ENCODE peak calls at places on chromosome 17, in seven cellular contexts. One of them, this sample, is unnamed.

GRCh38 chr17:16286009-16286946 is 67.0 kb downstream of the CENPV start:
- DNase-seq in upper lobe of right lung: peak
- DNase-seq in SK-N-SH: peak
- DNase-seq in cardiac fibroblast: peak
- DNase-seq in endodermal cell: peak
- DNase-seq in lung: peak
- DNase-seq in tibial nerve: peak
- DNase-seq in this sample: peak

GRCh38 chr17:81487487-81488275 is 24.9 kb downstream of the ACTG1 start:
- DNase-seq in SK-N-SH: peak
- DNase-seq in tibial nerve: peak
- DNase-seq in endodermal cell: peak
- DNase-seq in lung: peak
- DNase-seq in cardiac fibroblast: peak
- DNase-seq in upper lobe of right lung: peak
- DNase-seq in this sample: peak

GRCh38 chr17:68314916-68315535 is 23.7 kb downstream of the ARSG start:
- DNase-seq in lung: peak
- DNase-seq in cardiac fibroblast: peak
- DNase-seq in upper lobe of right lung: no peak
- DNase-seq in endodermal cell: no peak
- DNase-seq in tibial nerve: peak
- DNase-seq in SK-N-SH: no peak
- DNase-seq in this sample: no peak

GRCh38 chr17:8555062-8555461 is 75.5 kb downstream of the MYH10 start:
- DNase-seq in SK-N-SH: no peak
- DNase-seq in endodermal cell: no peak
- DNase-seq in upper lobe of right lung: no peak
- DNase-seq in tibial nerve: no peak
- DNase-seq in cardiac fibroblast: peak
- DNase-seq in lung: no peak
- DNase-seq in this sample: no peak

GRCh38 chr17:57983446-57983845 is 4.6 kb downstream of the VEZF1 start:
- DNase-seq in lung: no peak
- DNase-seq in upper lobe of right lung: no peak
- DNase-seq in endodermal cell: no peak
- DNase-seq in cardiac fibroblast: no peak
- DNase-seq in SK-N-SH: no peak
- DNase-seq in tibial nerve: no peak
- DNase-seq in this sample: no peak

GRCh38 chr17:8506145-8506544 is 70.5 kb downstream of the NDEL1 start:
- DNase-seq in tibial nerve: no peak
- DNase-seq in endodermal cell: no peak
- DNase-seq in cardiac fibroblast: no peak
- DNase-seq in SK-N-SH: no peak
- DNase-seq in upper lobe of right lung: peak
- DNase-seq in lung: no peak
- DNase-seq in this sample: no peak

GRCh38 chr17:50241431-50241830 is 32.8 kb upstream of the TMEM92 start:
- DNase-seq in SK-N-SH: no peak
- DNase-seq in cardiac fibroblast: no peak
- DNase-seq in lung: no peak
- DNase-seq in tibial nerve: no peak
- DNase-seq in endodermal cell: no peak
- DNase-seq in upper lobe of right lung: no peak
- DNase-seq in this sample: no peak

GRCh38 chr17:49162866-49163265 is 30.3 kb downstream of the B4GALNT2 start:
- DNase-seq in upper lobe of right lung: no peak
- DNase-seq in SK-N-SH: no peak
- DNase-seq in cardiac fibroblast: no peak
- DNase-seq in tibial nerve: no peak
- DNase-seq in endodermal cell: no peak
- DNase-seq in lung: no peak
- DNase-seq in this sample: no peak

GRCh38 chr17:55601874-55602364 is 90.7 kb upstream of the SMIM36 start:
- DNase-seq in tibial nerve: no peak
- DNase-seq in upper lobe of right lung: no peak
- DNase-seq in cardiac fibroblast: peak
- DNase-seq in lung: no peak
- DNase-seq in SK-N-SH: peak
- DNase-seq in endodermal cell: peak
- DNase-seq in this sample: peak

GRCh38 chr17:51365090-51365489 is 104.7 kb downstream of the UTP18 start:
- DNase-seq in upper lobe of right lung: no peak
- DNase-seq in cardiac fibroblast: peak
- DNase-seq in SK-N-SH: no peak
- DNase-seq in tibial nerve: no peak
- DNase-seq in lung: no peak
- DNase-seq in endodermal cell: no peak
- DNase-seq in this sample: no peak

GRCh38 chr17:50660042-50660886 is 25.6 kb downstream of the ABCC3 start:
- DNase-seq in upper lobe of right lung: no peak
- DNase-seq in lung: no peak
- DNase-seq in cardiac fibroblast: peak
- DNase-seq in endodermal cell: peak
- DNase-seq in SK-N-SH: peak
- DNase-seq in tibial nerve: no peak
- DNase-seq in this sample: no peak

GRCh38 chr17:67477687-67478086 is 100.6 kb downstream of the PITPNC1 start:
- DNase-seq in endodermal cell: peak
- DNase-seq in lung: no peak
- DNase-seq in cardiac fibroblast: peak
- DNase-seq in tibial nerve: no peak
- DNase-seq in SK-N-SH: no peak
- DNase-seq in upper lobe of right lung: no peak
- DNase-seq in this sample: no peak

GRCh38 chr17:15456486-15456885 is 10.9 kb downstream of the CDRT4 start:
- DNase-seq in SK-N-SH: no peak
- DNase-seq in upper lobe of right lung: no peak
- DNase-seq in lung: no peak
- DNase-seq in endodermal cell: no peak
- DNase-seq in cardiac fibroblast: no peak
- DNase-seq in tibial nerve: peak
- DNase-seq in this sample: no peak

GRCh38 chr17:65973237-65973636 is 218.7 kb downstream of the CEP112 start:
- DNase-seq in lung: no peak
- DNase-seq in endodermal cell: no peak
- DNase-seq in tibial nerve: no peak
- DNase-seq in cardiac fibroblast: no peak
- DNase-seq in upper lobe of right lung: no peak
- DNase-seq in SK-N-SH: no peak
- DNase-seq in this sample: no peak

GRCh38 chr17:80832266-80832676 is 159.4 kb upstream of the CHMP6 start:
- DNase-seq in lung: no peak
- DNase-seq in endodermal cell: peak
- DNase-seq in upper lobe of right lung: peak
- DNase-seq in cardiac fibroblast: peak
- DNase-seq in tibial nerve: peak
- DNase-seq in SK-N-SH: peak
- DNase-seq in this sample: peak

GRCh38 chr17:34736611-34737010 is 157.2 kb downstream of the TMEM132E start:
- DNase-seq in endodermal cell: peak
- DNase-seq in upper lobe of right lung: no peak
- DNase-seq in cardiac fibroblast: no peak
- DNase-seq in lung: no peak
- DNase-seq in SK-N-SH: no peak
- DNase-seq in tibial nerve: no peak
- DNase-seq in this sample: no peak

GRCh38 chr17:78933959-78934568 is 8.9 kb upstream of the TIMP2 start:
- DNase-seq in endodermal cell: peak
- DNase-seq in lung: peak
- DNase-seq in cardiac fibroblast: peak
- DNase-seq in tibial nerve: peak
- DNase-seq in upper lobe of right lung: peak
- DNase-seq in SK-N-SH: peak
- DNase-seq in this sample: peak

GRCh38 chr17:27481327-27481726 is 25.1 kb downstream of the KSR1 start:
- DNase-seq in upper lobe of right lung: peak
- DNase-seq in cardiac fibroblast: no peak
- DNase-seq in tibial nerve: no peak
- DNase-seq in endodermal cell: no peak
- DNase-seq in SK-N-SH: no peak
- DNase-seq in lung: no peak
- DNase-seq in this sample: no peak

GRCh38 chr17:4532860-4533521 is 22.2 kb downstream of the MYBBP1A start:
- DNase-seq in cardiac fibroblast: no peak
- DNase-seq in lung: no peak
- DNase-seq in endodermal cell: no peak
- DNase-seq in upper lobe of right lung: no peak
- DNase-seq in SK-N-SH: no peak
- DNase-seq in tibial nerve: no peak
- DNase-seq in this sample: no peak

GRCh38 chr17:80195671-80196529 is 24.2 kb downstream of the SGSH start:
- DNase-seq in endodermal cell: peak
- DNase-seq in upper lobe of right lung: no peak
- DNase-seq in SK-N-SH: peak
- DNase-seq in lung: no peak
- DNase-seq in tibial nerve: no peak
- DNase-seq in cardiac fibroblast: peak
- DNase-seq in this sample: peak

GRCh38 chr17:79842656-79843474 is 3.6 kb upstream of the CBX4 start:
- DNase-seq in cardiac fibroblast: peak
- DNase-seq in SK-N-SH: peak
- DNase-seq in lung: no peak
- DNase-seq in endodermal cell: peak
- DNase-seq in upper lobe of right lung: no peak
- DNase-seq in tibial nerve: no peak
- DNase-seq in this sample: no peak

GRCh38 chr17:81553616-81554181 is 1.5 kb upstream of the FAAP100 start:
- DNase-seq in SK-N-SH: peak
- DNase-seq in tibial nerve: peak
- DNase-seq in endodermal cell: no peak
- DNase-seq in upper lobe of right lung: no peak
- DNase-seq in lung: no peak
- DNase-seq in cardiac fibroblast: peak
- DNase-seq in this sample: no peak

GRCh38 chr17:80812362-80813088 is 179.1 kb upstream of the CHMP6 start:
- DNase-seq in cardiac fibroblast: no peak
- DNase-seq in endodermal cell: peak
- DNase-seq in upper lobe of right lung: peak
- DNase-seq in lung: no peak
- DNase-seq in SK-N-SH: no peak
- DNase-seq in tibial nerve: no peak
- DNase-seq in this sample: peak

DNA sequence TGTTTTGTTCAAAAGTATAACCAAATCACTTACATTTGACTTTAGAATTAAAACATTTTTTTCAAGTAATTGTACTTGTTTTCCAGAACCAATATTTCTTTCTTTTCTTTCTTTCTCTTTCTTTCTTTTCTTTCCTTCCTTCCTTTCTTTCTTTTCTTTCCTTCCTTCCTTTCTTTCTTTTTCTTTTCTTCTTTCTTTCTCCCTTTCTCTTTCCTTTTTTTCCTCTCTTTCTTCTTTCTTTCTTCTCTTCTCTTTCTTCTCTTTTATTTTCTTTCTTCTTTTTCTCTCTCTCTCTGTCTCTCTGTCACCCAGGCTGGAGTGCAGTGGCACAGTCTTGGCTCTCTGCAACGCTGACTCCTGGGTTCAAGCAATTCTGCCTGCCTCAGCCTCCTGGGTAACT is 26.4 kb upstream of the PSMC5 start:
- DNase-seq in SK-N-SH: no peak
- DNase-seq in cardiac fibroblast: no peak
- DNase-seq in tibial nerve: no peak
- DNase-seq in lung: no peak
- DNase-seq in endodermal cell: no peak
- DNase-seq in upper lobe of right lung: no peak
- DNase-seq in this sample: no peak
- TF ChIP-seq CTCF in SK-N-SH: no peak
- TF ChIP-seq CTCF in cardiac fibroblast: no peak
- TF ChIP-seq CTCF in tibial nerve: no peak
- TF ChIP-seq CTCF in lung: no peak
- TF ChIP-seq CTCF in endodermal cell: no peak
- TF ChIP-seq CTCF in upper lobe of right lung: no peak
- TF ChIP-seq CTCF in this sample: no peak

GRCh38 chr17:2776589-2777241 is 19.5 kb upstream of the RAP1GAP2 start:
- DNase-seq in upper lobe of right lung: no peak
- DNase-seq in lung: no peak
- DNase-seq in endodermal cell: peak
- DNase-seq in cardiac fibroblast: no peak
- DNase-seq in SK-N-SH: peak
- DNase-seq in tibial nerve: no peak
- DNase-seq in this sample: peak
- TF ChIP-seq CTCF in upper lobe of right lung: no peak
- TF ChIP-seq CTCF in lung: no peak
- TF ChIP-seq CTCF in endodermal cell: no peak
- TF ChIP-seq CTCF in cardiac fibroblast: no peak
- TF ChIP-seq CTCF in SK-N-SH: no peak
- TF ChIP-seq CTCF in tibial nerve: no peak
- TF ChIP-seq CTCF in this sample: no peak

GRCh38 chr17:36030949-36031348 is 13.2 kb upstream of the CCL23 start:
- DNase-seq in cardiac fibroblast: no peak
- DNase-seq in SK-N-SH: no peak
- DNase-seq in upper lobe of right lung: no peak
- DNase-seq in lung: no peak
- DNase-seq in endodermal cell: no peak
- DNase-seq in tibial nerve: no peak
- DNase-seq in this sample: no peak
- TF ChIP-seq CTCF in cardiac fibroblast: no peak
- TF ChIP-seq CTCF in SK-N-SH: no peak
- TF ChIP-seq CTCF in upper lobe of right lung: no peak
- TF ChIP-seq CTCF in lung: no peak
- TF ChIP-seq CTCF in endodermal cell: no peak
- TF ChIP-seq CTCF in tibial nerve: no peak
- TF ChIP-seq CTCF in this sample: no peak

GRCh38 chr17:74407384-74407783 is 24.5 kb upstream of the GPRC5C start:
- DNase-seq in lung: no peak
- DNase-seq in cardiac fibroblast: no peak
- DNase-seq in SK-N-SH: no peak
- DNase-seq in endodermal cell: no peak
- DNase-seq in tibial nerve: no peak
- DNase-seq in upper lobe of right lung: no peak
- DNase-seq in this sample: no peak

GRCh38 chr17:74410001-74410443 is 21.9 kb upstream of the GPRC5C start:
- DNase-seq in SK-N-SH: no peak
- DNase-seq in upper lobe of right lung: no peak
- DNase-seq in endodermal cell: peak
- DNase-seq in cardiac fibroblast: no peak
- DNase-seq in tibial nerve: no peak
- DNase-seq in lung: no peak
- DNase-seq in this sample: peak

GRCh38 chr17:74408830-74409229 is 23.1 kb upstream of the GPRC5C start:
- DNase-seq in tibial nerve: no peak
- DNase-seq in SK-N-SH: no peak
- DNase-seq in endodermal cell: no peak
- DNase-seq in upper lobe of right lung: no peak
- DNase-seq in lung: peak
- DNase-seq in cardiac fibroblast: no peak
- DNase-seq in this sample: no peak

GRCh38 chr17:74404802-74405201 is 27.1 kb upstream of the GPRC5C start:
- DNase-seq in endodermal cell: no peak
- DNase-seq in lung: no peak
- DNase-seq in cardiac fibroblast: no peak
- DNase-seq in SK-N-SH: no peak
- DNase-seq in upper lobe of right lung: no peak
- DNase-seq in tibial nerve: no peak
- DNase-seq in this sample: no peak

DNA sequence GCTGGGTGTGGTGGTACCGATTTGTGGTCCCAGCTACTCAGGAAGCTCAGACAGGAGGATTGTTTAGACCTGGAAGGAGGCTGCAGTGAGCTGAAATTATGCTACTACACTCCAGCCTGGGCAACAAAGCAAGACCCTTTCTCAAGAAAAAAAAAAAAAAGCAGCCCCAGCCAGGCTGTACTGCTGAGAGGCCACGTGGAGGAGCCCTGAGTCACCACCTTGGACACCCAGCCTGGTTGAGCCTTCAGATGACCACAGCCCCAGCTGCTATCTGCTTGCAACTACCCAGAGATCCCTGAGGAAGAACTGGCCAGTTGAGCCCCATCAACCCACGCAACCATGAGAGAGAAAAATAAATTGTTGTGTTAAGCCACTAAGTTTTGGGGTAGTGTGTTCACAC is 23.6 kb upstream of the GPRC5C start:
- DNase-seq in tibial nerve: no peak
- DNase-seq in upper lobe of right lung: peak
- DNase-seq in SK-N-SH: no peak
- DNase-seq in lung: peak
- DNase-seq in cardiac fibroblast: peak
- DNase-seq in endodermal cell: no peak
- DNase-seq in this sample: no peak
- TF ChIP-seq CTCF in tibial nerve: no peak
- TF ChIP-seq CTCF in upper lobe of right lung: no peak
- TF ChIP-seq CTCF in SK-N-SH: no peak
- TF ChIP-seq CTCF in lung: no peak
- TF ChIP-seq CTCF in cardiac fibroblast: no peak
- TF ChIP-seq CTCF in endodermal cell: peak
- TF ChIP-seq CTCF in this sample: peak